ENCODE peak calls at places on chromosomes 12 and 14, in five cellular contexts. D is effector memory CD4-positive, alpha-beta T cell; W is transverse colon; U is A549; R is vagina. Z is an unnamed sample.

GRCh38 chr12:62785941-62786559 is 148.9 kb downstream of the PPM1H start:
- DNase-seq in R (no peak), U (peak; percentile 99), D (no peak), W (no peak), Z (no peak)

GRCh38 chr14:23123419-23123818 is 4.4 kb upstream of the CEBPE start:
- DNase-seq in U (no peak), D (no peak), W (peak; percentile 90), R (no peak), Z (no peak)

GRCh38 chr14:67680941-67681340 is 6.5 kb upstream of the VTI1B start:
- DNase-seq in R (no peak), W (no peak), D (no peak), U (no peak), Z (no peak)

GRCh38 chr14:68820119-68820518 is 27.3 kb upstream of the ZFP36L1 start:
- DNase-seq in U (no peak), R (no peak), W (no peak), D (no peak), Z (no peak)

GRCh38 chr14:31024577-31025334 is 693 bp upstream of the AP4S1 start:
- DNase-seq in U (no peak), R (no peak), D (no peak), W (no peak), Z (no peak)

GRCh38 chr12:128695697-128696096 is 128.1 kb downstream of the SLC15A4 start:
- DNase-seq in U (no peak), D (no peak), R (no peak), W (no peak), Z (no peak)

GRCh38 chr12:101491325-101491724 is 16.2 kb downstream of the SPIC start:
- DNase-seq in D (no peak), W (no peak), R (no peak), U (no peak), Z (no peak)

GRCh38 chr14:88232783-88233182 is 90.3 kb downstream of the KCNK10 start:
- DNase-seq in U (no peak), D (no peak), W (no peak), R (no peak), Z (no peak)

GRCh38 chr14:87813211-87813610 is 179.8 kb downstream of the GALC start:
- DNase-seq in W (no peak), U (no peak), R (no peak), D (no peak), Z (no peak)

GRCh38 chr12:68944296-68945076 is 11.5 kb upstream of the CPM start:
- DNase-seq in W (no peak), D (no peak), R (no peak), U (no peak), Z (no peak)

GRCh38 chr14:104515059-104515810 is 64.3 kb upstream of the C14orf180 start:
- DNase-seq in D (no peak), U (no peak), W (no peak), R (peak; percentile 74), Z (no peak)

GRCh38 chr14:34997762-34998161 is 15.0 kb downstream of the SRP54 start:
- DNase-seq in W (no peak), D (no peak), U (no peak), R (no peak), Z (no peak)

GRCh38 chr12:17438141-17438540 is 651.9 kb downstream of the RERGL start:
- DNase-seq in W (no peak), D (no peak), U (no peak), R (no peak), Z (no peak)

GRCh38 chr14:71931492-71932228 is 569 bp upstream of the RGS6 start:
- DNase-seq in R (no peak), D (no peak), W (no peak), U (no peak), Z (no peak)

GRCh38 chr14:22900088-22900799 is 17.2 kb downstream of the REM2 start:
- DNase-seq in R (no peak), D (no peak), U (peak; percentile 81), W (peak; percentile 44), Z (no peak)

DNA sequence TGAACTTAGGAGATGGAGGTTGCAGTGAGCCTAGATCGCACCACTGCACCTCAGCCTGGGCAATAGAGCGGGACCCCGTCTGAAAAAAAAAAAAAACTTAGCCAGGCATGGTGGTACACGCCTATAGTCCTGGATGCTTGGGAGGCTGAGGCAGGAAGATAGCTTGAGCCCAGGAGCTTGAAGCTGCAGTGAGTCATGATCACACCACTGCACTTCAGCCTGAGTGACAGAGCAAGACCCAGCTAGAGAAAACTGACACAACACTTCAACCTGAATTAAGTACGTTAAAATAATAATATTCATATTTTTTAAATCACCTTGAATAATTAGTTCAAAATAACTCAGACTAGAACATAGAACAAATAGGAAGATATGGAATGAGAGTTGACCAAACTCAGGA is 5.7 kb upstream of the CATSPERB start:
- DNase-seq in D (no peak), U (no peak), R (no peak), W (no peak), Z (no peak)
- H3K27ac ChIP-seq in D (no peak overlapping the region), U (no peak overlapping the region), R (no peak overlapping the region), W (no peak overlapping the region), Z (no peak overlapping the region)

GRCh38 chr12:24838531-24838950 is 110.4 kb downstream of the BCAT1 start:
- DNase-seq in U (no peak), D (no peak), W (peak; percentile 37), R (no peak), Z (no peak)
- H3K27ac ChIP-seq in U (no peak overlapping the region), D (no peak overlapping the region), W (peak overlapping the region; percentile 51), R (no peak overlapping the region), Z (no peak overlapping the region)

GRCh38 chr14:55609681-55610080 is 29.7 kb downstream of the KTN1 start:
- DNase-seq in W (no peak), U (no peak), R (no peak), D (no peak), Z (no peak)
- H3K27ac ChIP-seq in W (no peak overlapping the region), U (peak overlapping the region; percentile 50), R (no peak overlapping the region), D (no peak overlapping the region), Z (no peak overlapping the region)

GRCh38 chr14:65169351-65169750 is 67.0 kb upstream of the MAX start:
- DNase-seq in U (no peak), R (no peak), D (no peak), W (no peak), Z (peak; percentile 60)
- H3K27ac ChIP-seq in U (peak overlapping the region; percentile 13), R (no peak overlapping the region), D (no peak overlapping the region), W (no peak overlapping the region), Z (peak overlapping the region; percentile 78)

GRCh38 chr12:125024949-125025563 is 31.6 kb downstream of the BRI3BP start:
- DNase-seq in D (no peak), U (no peak), R (no peak), W (no peak), Z (no peak)
- H3K27ac ChIP-seq in D (no peak overlapping the region), U (no peak overlapping the region), R (no peak overlapping the region), W (no peak overlapping the region), Z (no peak overlapping the region)

GRCh38 chr12:107998863-107999262 is 130.2 kb upstream of the WSCD2 start:
- DNase-seq in U (no peak), R (no peak), W (no peak), D (no peak), Z (no peak)

GRCh38 chr12:108004368-108004767 is 124.7 kb upstream of the WSCD2 start:
- DNase-seq in W (no peak), D (no peak), R (peak; percentile 19), U (no peak), Z (no peak)

GRCh38 chr12:108000111-108000510 is 129.0 kb upstream of the WSCD2 start:
- DNase-seq in W (no peak), U (no peak), R (no peak), D (no peak), Z (no peak)
- H3K27ac ChIP-seq in W (no peak overlapping the region), U (no peak overlapping the region), R (no peak overlapping the region), D (no peak overlapping the region), Z (no peak overlapping the region)

DNA sequence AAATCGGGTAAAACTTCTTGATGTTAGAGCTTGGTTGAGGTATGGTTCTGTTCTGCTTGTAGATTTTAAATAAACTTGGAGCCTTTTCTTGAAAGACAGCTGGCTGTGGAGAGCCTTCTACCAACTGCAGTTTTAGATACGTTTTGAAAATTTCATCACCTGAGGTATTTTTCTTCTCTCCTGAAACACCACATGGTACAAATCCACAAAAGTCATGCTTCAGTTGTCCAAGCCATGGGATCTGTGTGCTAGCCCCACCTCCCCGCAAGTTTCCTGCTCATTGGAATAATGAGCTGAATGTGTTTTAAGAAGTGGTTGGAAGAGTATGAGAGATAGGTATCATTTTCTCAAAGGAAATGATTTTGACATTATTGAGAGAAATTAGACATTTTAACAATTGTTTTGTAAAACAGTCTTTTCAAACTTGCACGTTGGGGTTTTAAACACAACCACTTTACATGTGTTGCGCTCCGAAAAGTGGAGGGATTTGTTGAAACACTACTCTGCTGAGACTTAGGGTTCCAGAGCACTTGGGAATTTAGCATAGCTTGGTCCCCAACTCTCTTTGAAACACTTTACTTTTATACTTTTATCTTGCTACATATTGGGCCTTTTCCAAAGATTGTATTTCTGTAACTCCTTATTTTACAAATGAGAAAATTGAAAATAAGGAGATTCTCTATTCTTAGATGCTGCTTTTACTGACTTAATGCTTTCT is 1.5 kb downstream of the PPM1A start:
- DNase-seq in D (no peak), U (peak; percentile 13), R (no peak), W (peak; percentile 26), Z (no peak)
- H3K27ac ChIP-seq in D (peak overlapping the region; percentile 79), U (peak overlapping the region; percentile 99), R (peak overlapping the region; percentile 98), W (peak overlapping the region; percentile 98), Z (peak overlapping the region; percentile 69)